ENCODE peak calls at places on chromosomes 13 and 19, in nine cellular contexts. One of them, this sample, is unnamed.

GRCh38 chr19:13621413-13621812 is 115.1 kb upstream of the CACNA1A start:
- DNase-seq in HCT116: peak; percentile 75
- DNase-seq in tibial artery: peak; percentile 55
- DNase-seq in brain microvascular endothelial cell: peak; percentile 96
- DNase-seq in IMR-90: peak; percentile 96
- DNase-seq in testis: no peak
- DNase-seq in upper lobe of left lung: no peak
- DNase-seq in PC-9: peak; percentile 54
- DNase-seq in neuronal stem cell: no peak
- DNase-seq in this sample: no peak

GRCh38 chr13:97849305-97849704 is 104.2 kb upstream of the IPO5 start:
- DNase-seq in HCT116: peak; percentile 34
- DNase-seq in tibial artery: no peak
- DNase-seq in brain microvascular endothelial cell: no peak
- DNase-seq in IMR-90: peak; percentile 52
- DNase-seq in testis: no peak
- DNase-seq in upper lobe of left lung: no peak
- DNase-seq in PC-9: peak; percentile 46
- DNase-seq in neuronal stem cell: peak; percentile 4
- DNase-seq in this sample: no peak

GRCh38 chr13:25882732-25883357 is 169.0 kb downstream of the SHISA2 start:
- DNase-seq in HCT116: no peak
- DNase-seq in tibial artery: no peak
- DNase-seq in brain microvascular endothelial cell: no peak
- DNase-seq in IMR-90: no peak
- DNase-seq in testis: no peak
- DNase-seq in upper lobe of left lung: no peak
- DNase-seq in PC-9: no peak
- DNase-seq in neuronal stem cell: no peak
- DNase-seq in this sample: no peak

GRCh38 chr13:31476753-31477152 is 262.6 kb upstream of the RXFP2 start:
- DNase-seq in HCT116: no peak
- DNase-seq in tibial artery: no peak
- DNase-seq in brain microvascular endothelial cell: peak; percentile 45
- DNase-seq in IMR-90: no peak
- DNase-seq in testis: no peak
- DNase-seq in upper lobe of left lung: no peak
- DNase-seq in PC-9: no peak
- DNase-seq in neuronal stem cell: no peak
- DNase-seq in this sample: no peak

GRCh38 chr19:40262422-40262821 is 22.7 kb downstream of the AKT2 start:
- DNase-seq in HCT116: no peak
- DNase-seq in tibial artery: no peak
- DNase-seq in brain microvascular endothelial cell: no peak
- DNase-seq in IMR-90: no peak
- DNase-seq in testis: no peak
- DNase-seq in upper lobe of left lung: no peak
- DNase-seq in PC-9: no peak
- DNase-seq in neuronal stem cell: no peak
- DNase-seq in this sample: peak; percentile 16

GRCh38 chr13:30755678-30756077 is 20.3 kb downstream of the ALOX5AP start:
- DNase-seq in HCT116: no peak
- DNase-seq in tibial artery: no peak
- DNase-seq in brain microvascular endothelial cell: no peak
- DNase-seq in IMR-90: no peak
- DNase-seq in testis: no peak
- DNase-seq in upper lobe of left lung: peak; percentile 41
- DNase-seq in PC-9: peak; percentile 92
- DNase-seq in neuronal stem cell: no peak
- DNase-seq in this sample: no peak

GRCh38 chr19:28523619-28524018 is 689.3 kb downstream of the UQCRFS1 start:
- DNase-seq in HCT116: no peak
- DNase-seq in tibial artery: no peak
- DNase-seq in brain microvascular endothelial cell: no peak
- DNase-seq in IMR-90: no peak
- DNase-seq in testis: no peak
- DNase-seq in upper lobe of left lung: no peak
- DNase-seq in PC-9: no peak
- DNase-seq in neuronal stem cell: no peak
- DNase-seq in this sample: no peak

GRCh38 chr19:413756-414420 is 4.9 kb upstream of the C2CD4C start:
- DNase-seq in HCT116: no peak
- DNase-seq in tibial artery: no peak
- DNase-seq in brain microvascular endothelial cell: no peak
- DNase-seq in IMR-90: no peak
- DNase-seq in testis: no peak
- DNase-seq in upper lobe of left lung: no peak
- DNase-seq in PC-9: no peak
- DNase-seq in neuronal stem cell: no peak
- DNase-seq in this sample: no peak

GRCh38 chr13:71304861-71305260 is 562.1 kb downstream of the DACH1 start:
- DNase-seq in HCT116: no peak
- DNase-seq in tibial artery: no peak
- DNase-seq in brain microvascular endothelial cell: no peak
- DNase-seq in IMR-90: no peak
- DNase-seq in testis: no peak
- DNase-seq in upper lobe of left lung: no peak
- DNase-seq in PC-9: no peak
- DNase-seq in neuronal stem cell: no peak
- DNase-seq in this sample: no peak

GRCh38 chr13:85265296-85265695 is 533.9 kb downstream of the SLITRK6 start:
- DNase-seq in HCT116: no peak
- DNase-seq in tibial artery: no peak
- DNase-seq in brain microvascular endothelial cell: no peak
- DNase-seq in IMR-90: no peak
- DNase-seq in testis: no peak
- DNase-seq in upper lobe of left lung: no peak
- DNase-seq in PC-9: no peak
- DNase-seq in neuronal stem cell: no peak
- DNase-seq in this sample: no peak

GRCh38 chr19:13951799-13952153 is 533 bp upstream of the DCAF15 start:
- DNase-seq in HCT116: no peak
- DNase-seq in tibial artery: no peak
- DNase-seq in brain microvascular endothelial cell: no peak
- DNase-seq in IMR-90: no peak
- DNase-seq in testis: no peak
- DNase-seq in upper lobe of left lung: no peak
- DNase-seq in PC-9: no peak
- DNase-seq in neuronal stem cell: no peak
- DNase-seq in this sample: no peak

GRCh38 chr19:52138614-52139290 is 986 bp downstream of the ZNF616 start:
- DNase-seq in HCT116: no peak
- DNase-seq in tibial artery: no peak
- DNase-seq in brain microvascular endothelial cell: peak; percentile 12
- DNase-seq in IMR-90: peak; percentile 19
- DNase-seq in testis: peak; percentile 72
- DNase-seq in upper lobe of left lung: peak; percentile 22
- DNase-seq in PC-9: no peak
- DNase-seq in neuronal stem cell: no peak
- DNase-seq in this sample: no peak

GRCh38 chr19:3061214-3062161 is 807 bp downstream of the TLE5 start:
- DNase-seq in HCT116: no peak
- DNase-seq in tibial artery: peak; percentile 74
- DNase-seq in brain microvascular endothelial cell: no peak
- DNase-seq in IMR-90: peak; percentile 17
- DNase-seq in testis: peak; percentile 63
- DNase-seq in upper lobe of left lung: peak; percentile 92
- DNase-seq in PC-9: no peak
- DNase-seq in neuronal stem cell: no peak
- DNase-seq in this sample: peak; percentile 57

GRCh38 chr13:30179547-30180256 is 127.6 kb downstream of the KATNAL1 start:
- DNase-seq in HCT116: no peak
- DNase-seq in tibial artery: no peak
- DNase-seq in brain microvascular endothelial cell: no peak
- DNase-seq in IMR-90: no peak
- DNase-seq in testis: no peak
- DNase-seq in upper lobe of left lung: no peak
- DNase-seq in PC-9: no peak
- DNase-seq in neuronal stem cell: no peak
- DNase-seq in this sample: no peak

GRCh38 chr19:55479451-55480230 is 3.2 kb downstream of the ZNF628 start:
- DNase-seq in HCT116: no peak
- DNase-seq in tibial artery: no peak
- DNase-seq in brain microvascular endothelial cell: no peak
- DNase-seq in IMR-90: no peak
- DNase-seq in testis: no peak
- DNase-seq in upper lobe of left lung: no peak
- DNase-seq in PC-9: no peak
- DNase-seq in neuronal stem cell: no peak
- DNase-seq in this sample: no peak

DNA sequence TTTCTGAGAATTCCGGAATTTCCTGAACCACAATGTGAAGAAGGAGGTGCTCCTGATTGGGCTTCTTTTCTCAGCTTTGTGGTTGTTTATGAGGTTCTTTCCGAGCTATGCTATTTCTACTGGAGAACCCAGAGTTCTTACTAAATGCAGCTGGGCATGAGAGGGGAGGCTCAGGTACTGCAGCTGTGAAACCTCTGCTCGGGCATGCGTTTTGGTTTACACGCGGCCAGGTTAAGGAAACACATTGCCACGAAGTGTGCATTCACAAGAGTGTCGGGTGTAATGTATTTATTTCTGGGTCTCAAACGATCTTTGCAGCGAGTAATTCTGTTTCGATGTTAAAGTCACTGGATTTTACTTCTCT is 657 bp upstream of the MIR17HG start:
- DNase-seq in HCT116: no peak
- DNase-seq in tibial artery: no peak
- DNase-seq in brain microvascular endothelial cell: no peak
- DNase-seq in IMR-90: no peak
- DNase-seq in testis: no peak
- DNase-seq in upper lobe of left lung: no peak
- DNase-seq in PC-9: no peak
- DNase-seq in neuronal stem cell: peak; percentile 14
- DNase-seq in this sample: no peak
- H3K27ac ChIP-seq in HCT116: no peak overlapping the region
- H3K27ac ChIP-seq in tibial artery: peak overlapping the region; percentile 74
- H3K27ac ChIP-seq in brain microvascular endothelial cell: no peak overlapping the region
- H3K27ac ChIP-seq in IMR-90: no peak overlapping the region
- H3K27ac ChIP-seq in testis: peak overlapping the region; percentile 97
- H3K27ac ChIP-seq in upper lobe of left lung: peak overlapping the region; percentile 95
- H3K27ac ChIP-seq in PC-9: no peak overlapping the region
- H3K27ac ChIP-seq in neuronal stem cell: no peak overlapping the region
- H3K27ac ChIP-seq in this sample: peak overlapping the region; percentile 80

GRCh38 chr19:18457478-18458331 is 19.8 kb upstream of the ISYNA1 start:
- DNase-seq in HCT116: no peak
- DNase-seq in tibial artery: no peak
- DNase-seq in brain microvascular endothelial cell: no peak
- DNase-seq in IMR-90: no peak
- DNase-seq in testis: no peak
- DNase-seq in upper lobe of left lung: peak; percentile 33
- DNase-seq in PC-9: no peak
- DNase-seq in neuronal stem cell: no peak
- DNase-seq in this sample: no peak
- H3K27ac ChIP-seq in HCT116: no peak overlapping the region
- H3K27ac ChIP-seq in tibial artery: peak overlapping the region; percentile 65
- H3K27ac ChIP-seq in brain microvascular endothelial cell: no peak overlapping the region
- H3K27ac ChIP-seq in IMR-90: no peak overlapping the region
- H3K27ac ChIP-seq in testis: no peak overlapping the region
- H3K27ac ChIP-seq in upper lobe of left lung: no peak overlapping the region
- H3K27ac ChIP-seq in PC-9: no peak overlapping the region
- H3K27ac ChIP-seq in neuronal stem cell: peak overlapping the region; percentile 53
- H3K27ac ChIP-seq in this sample: no peak overlapping the region

GRCh38 chr19:35044317-35045117 is 3.0 kb downstream of the HPN start:
- DNase-seq in HCT116: no peak
- DNase-seq in tibial artery: no peak
- DNase-seq in brain microvascular endothelial cell: no peak
- DNase-seq in IMR-90: peak; percentile 43
- DNase-seq in testis: peak; percentile 78
- DNase-seq in upper lobe of left lung: no peak
- DNase-seq in PC-9: no peak
- DNase-seq in neuronal stem cell: peak; percentile 68
- DNase-seq in this sample: peak; percentile 21
- H3K27ac ChIP-seq in HCT116: no peak overlapping the region
- H3K27ac ChIP-seq in tibial artery: no peak overlapping the region
- H3K27ac ChIP-seq in brain microvascular endothelial cell: no peak overlapping the region
- H3K27ac ChIP-seq in IMR-90: no peak overlapping the region
- H3K27ac ChIP-seq in testis: no peak overlapping the region
- H3K27ac ChIP-seq in upper lobe of left lung: no peak overlapping the region
- H3K27ac ChIP-seq in PC-9: no peak overlapping the region
- H3K27ac ChIP-seq in neuronal stem cell: no peak overlapping the region
- H3K27ac ChIP-seq in this sample: peak overlapping the region; percentile 69

GRCh38 chr19:38076337-38076736 is 147.7 kb downstream of the DPF1 start:
- DNase-seq in HCT116: no peak
- DNase-seq in tibial artery: no peak
- DNase-seq in brain microvascular endothelial cell: no peak
- DNase-seq in IMR-90: no peak
- DNase-seq in testis: no peak
- DNase-seq in upper lobe of left lung: no peak
- DNase-seq in PC-9: no peak
- DNase-seq in neuronal stem cell: no peak
- DNase-seq in this sample: no peak
- H3K27ac ChIP-seq in HCT116: no peak overlapping the region
- H3K27ac ChIP-seq in tibial artery: no peak overlapping the region
- H3K27ac ChIP-seq in brain microvascular endothelial cell: no peak overlapping the region
- H3K27ac ChIP-seq in IMR-90: no peak overlapping the region
- H3K27ac ChIP-seq in testis: no peak overlapping the region
- H3K27ac ChIP-seq in upper lobe of left lung: no peak overlapping the region
- H3K27ac ChIP-seq in PC-9: no peak overlapping the region
- H3K27ac ChIP-seq in neuronal stem cell: no peak overlapping the region
- H3K27ac ChIP-seq in this sample: no peak overlapping the region

GRCh38 chr19:7333198-7334118 is 15.3 kb upstream of the ARHGEF18 start:
- DNase-seq in HCT116: no peak
- DNase-seq in tibial artery: peak; percentile 63
- DNase-seq in brain microvascular endothelial cell: no peak
- DNase-seq in IMR-90: no peak
- DNase-seq in testis: peak; percentile 91
- DNase-seq in upper lobe of left lung: no peak
- DNase-seq in PC-9: no peak
- DNase-seq in neuronal stem cell: no peak
- DNase-seq in this sample: no peak
- H3K27ac ChIP-seq in HCT116: no peak overlapping the region
- H3K27ac ChIP-seq in tibial artery: no peak overlapping the region
- H3K27ac ChIP-seq in brain microvascular endothelial cell: no peak overlapping the region
- H3K27ac ChIP-seq in IMR-90: no peak overlapping the region
- H3K27ac ChIP-seq in testis: no peak overlapping the region
- H3K27ac ChIP-seq in upper lobe of left lung: no peak overlapping the region
- H3K27ac ChIP-seq in PC-9: no peak overlapping the region
- H3K27ac ChIP-seq in neuronal stem cell: no peak overlapping the region
- H3K27ac ChIP-seq in this sample: no peak overlapping the region

This sample was measured in substantia nigra.